ENCODE peak calls at places on chromosomes 4 and X, in four cellular contexts. One of them, this sample, is unnamed.

GRCh38 chr4:127896528-127896927 is 15.8 kb downstream of the PLK4 start:
- DNase-seq in C1 segment of cervical spinal cord: no peak
- DNase-seq in ELR: no peak
- DNase-seq in non-pigmented ciliary epithelial cell: no peak
- DNase-seq in this sample: no peak

GRCh38 chrX:31423575-31424284 is 351.9 kb upstream of the FTHL17 start:
- DNase-seq in C1 segment of cervical spinal cord: no peak
- DNase-seq in ELR: peak; percentile 69
- DNase-seq in non-pigmented ciliary epithelial cell: no peak
- DNase-seq in this sample: peak; percentile 2

GRCh38 chr4:185534850-185535761 is at the start of gene PDLIM3:
- DNase-seq in ELR: peak; percentile 48
- DNase-seq in C1 segment of cervical spinal cord: peak; percentile 79
- DNase-seq in non-pigmented ciliary epithelial cell: no peak
- DNase-seq in this sample: peak; percentile 12

GRCh38 chr4:159229164-159229563 is 126.3 kb downstream of the RAPGEF2 start:
- DNase-seq in C1 segment of cervical spinal cord: no peak
- DNase-seq in ELR: peak; percentile 76
- DNase-seq in non-pigmented ciliary epithelial cell: peak; percentile 90
- DNase-seq in this sample: no peak

GRCh38 chrX:136656596-136656995 is 8.6 kb downstream of the CD40LG start:
- DNase-seq in ELR: no peak
- DNase-seq in C1 segment of cervical spinal cord: no peak
- DNase-seq in non-pigmented ciliary epithelial cell: no peak
- DNase-seq in this sample: no peak

GRCh38 chr4:139795476-139795875 is 129.9 kb downstream of the MGST2 start:
- DNase-seq in ELR: no peak
- DNase-seq in non-pigmented ciliary epithelial cell: no peak
- DNase-seq in C1 segment of cervical spinal cord: no peak
- DNase-seq in this sample: no peak

GRCh38 chr4:4868506-4869379 is 9.3 kb downstream of the MSX1 start:
- DNase-seq in non-pigmented ciliary epithelial cell: no peak
- DNase-seq in ELR: no peak
- DNase-seq in C1 segment of cervical spinal cord: no peak
- DNase-seq in this sample: no peak

GRCh38 chr4:152398060-152398459 is 137.8 kb downstream of the FBXW7 start:
- DNase-seq in non-pigmented ciliary epithelial cell: no peak
- DNase-seq in C1 segment of cervical spinal cord: no peak
- DNase-seq in ELR: peak; percentile 52
- DNase-seq in this sample: no peak

GRCh38 chrX:8204169-8204935 is 33.3 kb upstream of the VCX2 start:
- DNase-seq in C1 segment of cervical spinal cord: no peak
- DNase-seq in ELR: peak; percentile 12
- DNase-seq in non-pigmented ciliary epithelial cell: no peak
- DNase-seq in this sample: no peak

GRCh38 chrX:108148524-108148923 is 56.9 kb downstream of the ATG4A start:
- DNase-seq in C1 segment of cervical spinal cord: no peak
- DNase-seq in ELR: peak; percentile 4
- DNase-seq in non-pigmented ciliary epithelial cell: no peak
- DNase-seq in this sample: no peak